ENCODE peak calls at places on chromosomes 3 and 15, in eight cellular contexts. X is PC-3, H is GM23338, N is MM.1S, E is neural progenitor cell, F is hepatocyte, M is GM23248, G is HCT116. R is an unnamed sample.
A peak's percentile ranks its signal among the peaks of the same experiment; 100 is the strongest.

GRCh38 chr15:94119923-94120775 is 111.2 kb upstream of the MCTP2 start:
- DNase-seq in E (peak; percentile 93), F (peak; percentile 89), H (peak; percentile 93), X (peak; percentile 86), G (peak; percentile 82), N (peak; percentile 90), M (peak; percentile 94), R (peak; percentile 62)

GRCh38 chr15:74402337-74402839 is 31.4 kb downstream of the SEMA7A start:
- DNase-seq in G (no peak), H (no peak), N (peak; percentile 5), X (no peak), F (no peak), E (no peak), M (no peak), R (no peak)

GRCh38 chr15:92247649-92248242 is 145.9 kb upstream of the ST8SIA2 start:
- DNase-seq in F (no peak), E (no peak), H (no peak), X (no peak), M (no peak), N (no peak), G (no peak), R (no peak)

GRCh38 chr3:130661116-130661515 is 85.5 kb downstream of the PIK3R4 start:
- DNase-seq in F (no peak), H (no peak), N (no peak), E (no peak), M (no peak), X (no peak), G (no peak), R (no peak)

GRCh38 chr3:113912551-113913246 is 35.1 kb upstream of the ZDHHC23 start:
- DNase-seq in G (peak; percentile 68), E (peak; percentile 73), M (peak; percentile 75), F (peak; percentile 77), N (peak; percentile 87), X (peak; percentile 90), H (peak; percentile 94), R (peak; percentile 40)

GRCh38 chr3:173289072-173289471 is 108.5 kb upstream of the NLGN1 start:
- DNase-seq in H (no peak), G (no peak), E (no peak), F (no peak), X (no peak), M (no peak), N (no peak), R (no peak)

GRCh38 chr3:66133853-66134445 is 86.9 kb upstream of the SLC25A26 start:
- DNase-seq in F (no peak), E (no peak), X (no peak), N (no peak), M (no peak), H (no peak), G (no peak), R (no peak)

GRCh38 chr3:68049781-68050180 is 395.4 kb upstream of the SUCLG2 start:
- DNase-seq in N (no peak), G (no peak), M (no peak), H (no peak), F (peak; percentile 10), E (no peak), X (no peak), R (no peak)

GRCh38 chr3:125032100-125032643 is 23.6 kb downstream of the HEG1 start:
- DNase-seq in N (no peak), H (peak; percentile 34), E (no peak), M (peak; percentile 48), G (no peak), X (no peak), F (no peak), R (no peak)

GRCh38 chr3:72123908-72124441 is 339.0 kb upstream of the PROK2 start:
- DNase-seq in G (peak; percentile 75), X (peak; percentile 88), M (peak; percentile 85), N (no peak), F (peak; percentile 66), E (no peak), H (no peak), R (no peak)

GRCh38 chr3:10213156-10213792 is 35.0 kb upstream of the TATDN2 start:
- DNase-seq in X (no peak), M (no peak), H (no peak), G (no peak), N (peak; percentile 70), F (no peak), E (no peak), R (no peak)

GRCh38 chr3:52651592-52651991 is 34.1 kb downstream of the PBRM1 start:
- DNase-seq in E (no peak), M (no peak), H (no peak), F (no peak), G (no peak), N (no peak), X (no peak), R (no peak)

GRCh38 chr15:89784686-89784960 is 8.5 kb downstream of the MESP2 start:
- DNase-seq in E (no peak), X (no peak), N (no peak), M (no peak), H (no peak), F (no peak), G (no peak), R (no peak)

GRCh38 chr3:117278424-117279190 is 569.0 kb downstream of the TUSC7 start:
- DNase-seq in G (peak; percentile 8), X (peak; percentile 50), M (peak; percentile 25), F (peak; percentile 67), H (no peak), E (no peak), N (no peak), R (peak; percentile 33)

GRCh38 chr3:175150812-175151411 is 291.8 kb downstream of the NAALADL2 start:
- DNase-seq in E (no peak), H (no peak), G (peak; percentile 88), X (peak; percentile 96), M (no peak), N (peak; percentile 94), F (no peak), R (no peak)

GRCh38 chr3:177973241-177973840 is 562.9 kb upstream of the KCNMB2 start:
- DNase-seq in X (peak; percentile 17), E (no peak), F (peak; percentile 24), H (no peak), N (no peak), G (no peak), M (peak; percentile 62), R (no peak)

GRCh38 chr15:77070500-77071337 is at the start of gene TSPAN3:
- DNase-seq in H (peak; percentile 97), X (peak; percentile 92), G (peak; percentile 75), N (peak; percentile 97), E (peak; percentile 98), M (peak; percentile 97), F (peak; percentile 97), R (peak; percentile 98)

GRCh38 chr3:112860898-112861297 is 14.2 kb upstream of the CD200R1L start:
- DNase-seq in G (no peak), N (no peak), M (no peak), X (no peak), H (no peak), E (no peak), F (no peak), R (no peak)

GRCh38 chr3:10531031-10531430 is 25.6 kb upstream of the ATP2B2 start:
- DNase-seq in F (no peak), H (no peak), N (no peak), M (no peak), X (no peak), G (no peak), E (no peak), R (no peak)

GRCh38 chr15:83578706-83579105 is 75.2 kb upstream of the ADAMTSL3 start:
- DNase-seq in X (no peak), H (no peak), N (no peak), G (no peak), E (no peak), F (no peak), M (no peak), R (no peak)

GRCh38 chr3:49724586-49724985 is 835 bp upstream of the GMPPB start:
- DNase-seq in N (peak; percentile 60), E (peak; percentile 29), G (no peak), F (no peak), X (no peak), H (peak; percentile 36), M (no peak), R (peak; percentile 53)

GRCh38 chr3:161163297-161163696 is 57.8 kb upstream of the NMD3 start:
- DNase-seq in G (peak; percentile 79), X (peak; percentile 96), N (peak; percentile 79), H (peak; percentile 32), M (peak; percentile 87), F (peak; percentile 20), E (no peak), R (no peak)

GRCh38 chr3:191366675-191367074 is 36.3 kb upstream of the UTS2B start:
- DNase-seq in G (no peak), X (no peak), M (peak; percentile 52), H (no peak), N (no peak), F (no peak), E (no peak), R (no peak)

GRCh38 chr3:74349035-74349434 is 265.4 kb downstream of the CNTN3 start:
- DNase-seq in E (no peak), G (no peak), M (no peak), F (no peak), N (no peak), H (no peak), X (no peak), R (no peak)

GRCh38 chr3:89521328-89521727 is 413.9 kb downstream of the EPHA3 start:
- DNase-seq in E (no peak), H (no peak), X (no peak), N (no peak), M (no peak), F (no peak), G (no peak), R (no peak)

GRCh38 chr15:45320581-45320980 is 57.8 kb downstream of the GATM start:
- DNase-seq in H (no peak), G (peak; percentile 21), M (no peak), X (peak; percentile 80), F (no peak), E (no peak), N (no peak), R (no peak)

GRCh38 chr15:45319472-45320214 is 58.7 kb downstream of the GATM start:
- DNase-seq in F (no peak), X (no peak), H (no peak), G (no peak), N (no peak), E (no peak), M (no peak), R (no peak)

GRCh38 chr15:45314960-45315359 is 62.9 kb downstream of the SLC28A2 start:
- DNase-seq in E (peak; percentile 58), N (no peak), H (peak; percentile 78), F (peak; percentile 55), M (no peak), X (peak; percentile 65), G (no peak), R (no peak)
- TF ChIP-seq EZH2phosphoT487 in E (no peak), N (no peak), H (no peak), F (no peak), M (no peak), X (no peak), G (no peak), R (no peak)

GRCh38 chr3:37984051-37984450 is 6.5 kb upstream of the VILL start:
- DNase-seq in N (no peak), F (no peak), H (no peak), G (no peak), M (no peak), X (no peak), E (no peak), R (no peak)
- TF ChIP-seq EZH2phosphoT487 in N (no peak), F (no peak), H (no peak), G (no peak), M (no peak), X (no peak), E (no peak), R (no peak)

GRCh38 chr3:126194713-126195305 is 14.4 kb upstream of the ALDH1L1 start:
- DNase-seq in F (no peak), G (no peak), M (no peak), N (no peak), X (peak; percentile 16), E (peak; percentile 68), H (peak; percentile 73), R (no peak)
- TF ChIP-seq EZH2phosphoT487 in F (no peak), G (no peak), M (no peak), N (no peak), X (no peak), E (no peak), H (no peak), R (no peak)

GRCh38 chr3:51391075-51391565 is at the start of gene RBM15B:
- DNase-seq in H (no peak), X (peak; percentile 97), G (peak; percentile 92), E (peak; percentile 99), F (peak; percentile 99), M (peak; percentile 99), N (peak; percentile 97), R (peak; percentile 98)
- TF ChIP-seq EZH2phosphoT487 in H (no peak), X (no peak), G (no peak), E (no peak), F (no peak), M (no peak), N (no peak), R (no peak)

R was measured in SK-N-SH.